ENCODE peak calls at places on chromosomes 5 and 9, in nine cellular contexts. U, H, V, Y, B, C, S, K and P are unnamed samples.

GRCh38 chr5:14138608-14139540 is 4.3 kb upstream of the TRIO start:
- DNase-seq in B (no peak), K (no peak), S (no peak), U (no peak), H (no peak), V (no peak), Y (no peak), C (no peak), P (no peak)

GRCh38 chr9:110619831-110620230 is 40.3 kb upstream of the SVEP1 start:
- DNase-seq in C (no peak), S (no peak), Y (no peak), B (no peak), H (no peak), K (no peak), V (no peak), U (peak; percentile 45), P (no peak)

GRCh38 chr9:97694768-97695167 is 2.4 kb downstream of the XPA start:
- DNase-seq in K (no peak), Y (no peak), S (no peak), B (no peak), H (no peak), V (no peak), U (no peak), C (no peak), P (no peak)

GRCh38 chr9:114902773-114903589 is 27.4 kb downstream of the TNFSF8 start:
- DNase-seq in U (peak; percentile 24), S (no peak), K (no peak), H (no peak), V (no peak), Y (no peak), C (no peak), B (peak; percentile 39), P (no peak)

GRCh38 chr5:131330031-131330430 is 66.2 kb downstream of the CDC42SE2 start:
- DNase-seq in K (no peak), Y (no peak), C (no peak), B (no peak), H (no peak), V (no peak), U (no peak), S (no peak), P (no peak)

GRCh38 chr5:132446621-132447020 is 44.0 kb downstream of the IRF1 start:
- DNase-seq in U (peak; percentile 88), C (no peak), H (no peak), V (no peak), S (no peak), B (no peak), K (peak; percentile 62), Y (no peak), P (no peak)

GRCh38 chr5:140362875-140363630 is 3.1 kb downstream of the SLC4A9 start:
- DNase-seq in Y (peak; percentile 68), C (peak; percentile 85), U (peak; percentile 50), K (peak; percentile 81), B (peak; percentile 80), S (peak; percentile 92), V (peak; percentile 69), H (peak; percentile 93), P (peak; percentile 92)

GRCh38 chr5:96509721-96510383 is 76.8 kb upstream of the PCSK1 start:
- DNase-seq in H (no peak), Y (no peak), U (peak; percentile 99), K (no peak), S (peak; percentile 51), V (no peak), B (peak; percentile 55), C (no peak), P (no peak)

DNA sequence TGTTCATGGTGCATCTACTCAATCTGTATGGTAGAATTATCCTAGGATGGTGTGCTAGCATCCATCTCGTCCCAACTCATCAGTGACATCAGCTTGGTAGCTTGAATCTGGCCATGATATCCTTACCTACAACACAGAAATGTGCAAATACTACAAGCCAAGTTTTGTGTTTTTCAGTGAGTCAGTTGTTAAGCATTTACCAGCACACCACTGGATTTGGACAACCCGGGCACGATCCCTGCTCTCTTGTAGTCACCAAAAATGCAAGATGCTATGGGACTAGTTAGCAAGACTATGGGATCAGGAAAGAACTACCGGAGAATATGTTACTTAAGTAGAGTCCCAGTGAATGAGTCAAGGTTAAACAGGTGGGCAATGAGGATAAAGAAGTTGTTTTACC is 32.1 kb upstream of the ZNF354B start:
- DNase-seq in S (no peak), B (no peak), V (no peak), Y (no peak), C (no peak), H (no peak), K (no peak), U (no peak), P (no peak)
- H2AFZ ChIP-seq in S (no peak overlapping the region), B (no peak overlapping the region), V (no peak overlapping the region), Y (no peak overlapping the region), C (no peak overlapping the region), H (no peak overlapping the region), K (no peak overlapping the region), U (no peak overlapping the region), P (no peak overlapping the region)

DNA sequence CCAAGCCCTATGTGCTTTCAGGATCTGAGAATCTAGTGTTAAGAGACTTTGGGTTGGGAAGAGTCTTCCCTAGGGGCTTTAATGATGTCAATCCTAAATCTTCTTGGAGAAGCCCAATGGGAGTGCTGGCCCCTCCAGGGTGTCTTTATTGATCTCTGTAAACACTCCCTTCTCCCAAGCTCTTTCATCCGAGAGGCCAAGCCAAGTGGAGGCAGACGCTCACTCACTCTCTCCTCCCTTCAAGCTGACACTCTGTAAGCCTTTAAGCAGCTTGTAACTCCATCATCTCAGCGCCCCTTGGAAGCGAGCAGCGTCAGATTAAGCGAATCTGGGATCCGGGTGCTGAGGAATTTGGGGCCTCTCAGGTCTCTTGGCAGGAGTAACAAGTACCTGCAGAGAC is 37.7 kb downstream of the SPARC start:
- DNase-seq in K (no peak), V (no peak), U (no peak), C (no peak), Y (no peak), H (no peak), S (no peak), B (no peak), P (no peak)
- H2AFZ ChIP-seq in K (no peak overlapping the region), V (no peak overlapping the region), U (no peak overlapping the region), C (no peak overlapping the region), Y (no peak overlapping the region), H (no peak overlapping the region), S (no peak overlapping the region), B (no peak overlapping the region), P (no peak overlapping the region)

DNA sequence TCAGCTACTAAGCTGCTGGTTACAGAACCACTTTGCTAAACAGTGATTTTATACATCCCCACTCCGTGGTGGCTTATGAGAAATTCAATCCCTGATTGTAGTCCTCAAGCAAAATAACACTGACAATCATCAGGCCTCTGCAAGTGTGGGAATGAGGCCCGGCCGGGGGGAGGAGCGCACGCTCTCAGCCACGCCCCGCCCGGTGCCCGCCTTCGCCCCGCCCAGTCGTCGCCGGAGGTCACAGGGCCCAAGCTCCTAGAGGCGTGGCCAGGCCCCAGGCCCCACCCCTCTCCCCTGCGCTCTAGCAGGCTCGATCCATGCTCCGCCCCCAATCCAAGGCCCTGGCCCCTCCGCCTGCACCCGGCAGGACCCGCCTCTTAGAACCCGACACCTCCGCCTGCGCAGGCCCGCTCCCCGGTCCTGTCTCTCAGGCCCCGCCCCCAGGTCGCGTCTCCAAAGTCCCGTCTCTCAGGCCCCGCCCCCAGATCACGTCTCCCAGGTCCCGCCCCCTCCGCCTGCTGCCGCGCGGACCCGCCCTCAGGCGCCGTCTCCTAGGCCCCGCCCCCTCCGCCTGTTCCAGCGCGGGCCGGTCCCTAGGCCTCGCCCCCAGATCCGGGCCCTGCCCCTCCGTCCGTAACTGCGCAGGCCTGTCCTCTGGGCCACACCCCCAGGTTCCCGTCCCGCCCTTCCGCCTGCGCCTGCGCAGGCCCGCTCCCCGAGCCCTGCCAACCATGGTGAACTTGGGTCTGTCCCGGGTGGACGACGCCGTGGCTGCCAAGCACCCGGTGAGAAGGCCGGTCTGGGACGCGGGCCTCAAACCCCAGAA is at the start of gene TMEM141:
- DNase-seq in H (peak; percentile 100), C (peak; percentile 98), B (peak; percentile 95), Y (peak; percentile 100), V (peak; percentile 100), U (peak; percentile 99), K (peak; percentile 100), S (peak; percentile 100), P (peak; percentile 100)
- H2AFZ ChIP-seq in H (no peak within 1 kb of the TSS), C (peak within 1 kb of the TSS; percentile 81), B (peak within 1 kb of the TSS; percentile 54), Y (peak within 1 kb of the TSS; percentile 79), V (peak within 1 kb of the TSS; percentile 92), U (peak within 1 kb of the TSS; percentile 60), K (peak within 1 kb of the TSS; percentile 93), S (no peak within 1 kb of the TSS), P (peak within 1 kb of the TSS; percentile 80)

DNA sequence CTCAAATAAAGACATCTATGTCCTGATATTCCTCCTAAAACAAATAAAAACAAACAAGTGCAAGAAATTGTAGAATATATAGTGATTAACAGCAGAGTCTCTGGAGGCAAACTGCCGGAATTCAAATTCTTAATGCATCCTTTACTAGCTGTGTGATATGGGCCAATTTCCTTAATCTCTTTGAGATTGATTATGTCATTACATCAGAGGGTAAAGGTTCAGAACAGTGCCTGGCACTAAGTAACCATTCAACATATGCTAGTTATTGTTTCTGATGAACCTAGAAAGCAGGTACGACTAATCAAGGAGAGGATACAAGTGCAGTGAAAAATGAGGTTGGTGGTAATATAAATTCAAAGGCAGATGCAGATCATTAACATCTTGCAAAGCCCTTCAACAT is 81.1 kb upstream of the ADAMTS19 start:
- DNase-seq in C (no peak), U (no peak), K (no peak), H (no peak), V (no peak), B (no peak), S (no peak), Y (no peak), P (no peak)
- H2AFZ ChIP-seq in C (no peak overlapping the region), U (no peak overlapping the region), K (no peak overlapping the region), H (no peak overlapping the region), V (no peak overlapping the region), B (no peak overlapping the region), S (no peak overlapping the region), Y (no peak overlapping the region), P (no peak overlapping the region)

GRCh38 chr5:103258368-103258956 is at the start of gene MACIR:
- DNase-seq in Y (peak; percentile 98), U (peak; percentile 95), C (peak; percentile 90), V (peak; percentile 97), S (peak; percentile 98), K (peak; percentile 97), H (peak; percentile 99), B (peak; percentile 99), P (peak; percentile 99)

GRCh38 chr5:103259705-103260355 is 1.3 kb downstream of the MACIR start:
- DNase-seq in S (no peak), H (peak; percentile 53), Y (no peak), U (peak; percentile 32), V (no peak), C (no peak), K (peak; percentile 33), B (peak; percentile 47), P (no peak)

GRCh38 chr5:103260951-103261350 is 2.4 kb downstream of the MACIR start:
- DNase-seq in U (no peak), K (no peak), B (no peak), C (no peak), Y (no peak), S (no peak), V (no peak), H (no peak), P (no peak)

GRCh38 chr5:103256178-103256577 is 2.4 kb upstream of the MACIR start:
- DNase-seq in Y (no peak), H (no peak), K (no peak), B (peak; percentile 39), V (no peak), C (no peak), S (no peak), U (no peak), P (no peak)

GRCh38 chr5:103258957-103259704 is 568 bp downstream of the MACIR start:
- DNase-seq in H (no peak), V (peak; percentile 53), U (peak; percentile 17), C (peak; percentile 80), Y (peak; percentile 68), B (peak; percentile 65), S (peak; percentile 73), K (peak; percentile 70), P (peak; percentile 75)
- H2AFZ ChIP-seq in H (no peak overlapping the region), V (peak overlapping the region; percentile 95), U (peak overlapping the region; percentile 73), C (peak overlapping the region; percentile 65), Y (peak overlapping the region; percentile 90), B (peak overlapping the region; percentile 84), S (peak overlapping the region; percentile 51), K (peak overlapping the region; percentile 88), P (peak overlapping the region; percentile 100)